ENCODE peak calls at places on chromosomes 4 and X, in six cellular contexts. One of them, this sample, is unnamed. For H3K4me1, the result is how much of the 10 kb centered on the place peaks cover.

GRCh38 chr4:27001398-27002164 is 140.9 kb downstream of the STIM2 start:
- DNase-seq in right atrium auricular region: no peak
- DNase-seq in CD4-positive, alpha-beta memory T cell: no peak
- DNase-seq in mammary epithelial cell: no peak
- DNase-seq in HCT116: no peak
- DNase-seq in SJSA1: no peak
- DNase-seq in this sample: no peak

GRCh38 chrX:149512225-149512885 is 7.2 kb upstream of the IDS start:
- DNase-seq in HCT116: no peak
- DNase-seq in CD4-positive, alpha-beta memory T cell: peak
- DNase-seq in SJSA1: peak
- DNase-seq in right atrium auricular region: peak
- DNase-seq in mammary epithelial cell: peak
- DNase-seq in this sample: peak

GRCh38 chrX:129939986-129940385 is 34.0 kb downstream of the UTP14A start:
- DNase-seq in SJSA1: no peak
- DNase-seq in right atrium auricular region: no peak
- DNase-seq in HCT116: no peak
- DNase-seq in mammary epithelial cell: no peak
- DNase-seq in CD4-positive, alpha-beta memory T cell: no peak
- DNase-seq in this sample: no peak

GRCh38 chr4:107094332-107094731 is 58.2 kb upstream of the DKK2 start:
- DNase-seq in CD4-positive, alpha-beta memory T cell: peak
- DNase-seq in right atrium auricular region: no peak
- DNase-seq in mammary epithelial cell: peak
- DNase-seq in SJSA1: peak
- DNase-seq in HCT116: peak
- DNase-seq in this sample: no peak

GRCh38 chr4:164753873-164754488 is at the start of gene SMIM31:
- DNase-seq in SJSA1: no peak
- DNase-seq in right atrium auricular region: no peak
- DNase-seq in mammary epithelial cell: no peak
- DNase-seq in CD4-positive, alpha-beta memory T cell: no peak
- DNase-seq in HCT116: no peak
- DNase-seq in this sample: no peak

GRCh38 chr4:36038521-36038920 is 205.8 kb downstream of the ARAP2 start:
- DNase-seq in SJSA1: no peak
- DNase-seq in HCT116: no peak
- DNase-seq in mammary epithelial cell: no peak
- DNase-seq in right atrium auricular region: no peak
- DNase-seq in CD4-positive, alpha-beta memory T cell: no peak
- DNase-seq in this sample: no peak

GRCh38 chr4:47837582-47838294 is at the start of gene CORIN:
- DNase-seq in mammary epithelial cell: no peak
- DNase-seq in HCT116: no peak
- DNase-seq in right atrium auricular region: no peak
- DNase-seq in SJSA1: no peak
- DNase-seq in CD4-positive, alpha-beta memory T cell: no peak
- DNase-seq in this sample: no peak

GRCh38 chrX:53356186-53356585 is 66.3 kb downstream of the SMC1A start:
- DNase-seq in HCT116: no peak
- DNase-seq in CD4-positive, alpha-beta memory T cell: peak
- DNase-seq in right atrium auricular region: no peak
- DNase-seq in SJSA1: no peak
- DNase-seq in mammary epithelial cell: peak
- DNase-seq in this sample: no peak

GRCh38 chrX:107025538-107025937 is 25.5 kb upstream of the MORC4 start:
- DNase-seq in right atrium auricular region: no peak
- DNase-seq in HCT116: peak
- DNase-seq in mammary epithelial cell: peak
- DNase-seq in SJSA1: peak
- DNase-seq in CD4-positive, alpha-beta memory T cell: peak
- DNase-seq in this sample: no peak

GRCh38 chr4:169275180-169275579 is 4.4 kb upstream of the SH3RF1 start:
- DNase-seq in HCT116: no peak
- DNase-seq in right atrium auricular region: no peak
- DNase-seq in SJSA1: no peak
- DNase-seq in mammary epithelial cell: no peak
- DNase-seq in CD4-positive, alpha-beta memory T cell: no peak
- DNase-seq in this sample: no peak

GRCh38 chrX:150219374-150220185 is 143.5 kb upstream of the MAMLD1 start:
- DNase-seq in right atrium auricular region: no peak
- DNase-seq in mammary epithelial cell: peak
- DNase-seq in CD4-positive, alpha-beta memory T cell: no peak
- DNase-seq in SJSA1: peak
- DNase-seq in HCT116: no peak
- DNase-seq in this sample: no peak

GRCh38 chr4:44760142-44760898 is 34.0 kb upstream of the GNPDA2 start:
- DNase-seq in right atrium auricular region: no peak
- DNase-seq in SJSA1: peak
- DNase-seq in mammary epithelial cell: peak
- DNase-seq in HCT116: peak
- DNase-seq in CD4-positive, alpha-beta memory T cell: peak
- DNase-seq in this sample: no peak

DNA sequence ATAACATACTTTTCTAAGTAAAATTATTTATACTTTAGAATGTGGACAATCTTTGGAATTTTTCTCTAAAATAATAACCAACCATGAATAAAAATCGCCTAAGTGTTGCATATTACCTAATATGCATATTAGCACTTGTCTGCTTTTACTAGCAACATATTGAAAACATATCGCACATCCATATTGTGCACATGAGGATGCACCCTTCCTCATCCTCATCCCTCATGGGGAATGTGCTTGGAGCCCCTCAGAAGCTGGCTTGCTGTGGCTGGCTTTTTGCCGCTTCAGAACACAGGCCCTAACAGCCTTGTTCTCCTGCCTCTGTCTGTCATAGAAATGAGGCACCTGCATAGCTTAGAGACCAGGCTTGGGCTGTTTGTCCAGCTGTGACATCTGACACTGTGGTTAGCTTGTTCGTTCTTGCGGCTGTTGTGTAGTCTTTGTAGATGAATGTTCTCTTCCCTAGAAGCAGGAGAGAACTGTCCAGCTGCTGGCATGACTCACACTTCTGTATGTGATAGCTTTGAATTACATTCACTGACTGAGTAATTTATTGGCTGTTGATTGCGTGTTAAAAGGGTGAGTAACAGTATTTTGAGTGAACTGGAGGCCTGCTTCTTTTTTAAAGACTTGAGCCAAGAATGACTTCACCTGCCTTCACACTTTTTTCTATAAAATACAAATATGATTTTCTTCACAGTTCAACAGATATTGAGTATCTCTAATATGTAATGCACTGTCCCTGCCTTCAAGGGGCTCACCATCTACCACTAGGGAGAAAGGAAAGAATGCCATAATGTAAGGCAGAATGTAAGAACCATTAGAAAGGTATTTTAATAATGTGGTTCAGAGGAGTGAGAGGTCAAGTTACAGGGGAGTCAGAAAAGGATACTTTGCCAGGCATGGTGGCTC is 81.9 kb downstream of the HMGB2 start:
- DNase-seq in SJSA1: peak
- DNase-seq in HCT116: peak
- DNase-seq in mammary epithelial cell: peak
- DNase-seq in CD4-positive, alpha-beta memory T cell: no peak
- DNase-seq in right atrium auricular region: peak
- DNase-seq in this sample: peak
- H3K27ac ChIP-seq in SJSA1: no peak
- H3K27ac ChIP-seq in HCT116: peak
- H3K27ac ChIP-seq in mammary epithelial cell: no peak
- H3K27ac ChIP-seq in CD4-positive, alpha-beta memory T cell: no peak
- H3K27ac ChIP-seq in right atrium auricular region: no peak
- H3K27ac ChIP-seq in this sample: no peak

GRCh38 chr4:42615131-42615776 is 41.7 kb downstream of the ATP8A1 start:
- DNase-seq in right atrium auricular region: no peak
- DNase-seq in CD4-positive, alpha-beta memory T cell: no peak
- DNase-seq in HCT116: no peak
- DNase-seq in SJSA1: no peak
- DNase-seq in mammary epithelial cell: no peak
- DNase-seq in this sample: no peak
- H3K4me1 ChIP-seq in right atrium auricular region: under half
- H3K4me1 ChIP-seq in CD4-positive, alpha-beta memory T cell: under half
- H3K4me1 ChIP-seq in HCT116: under half
- H3K4me1 ChIP-seq in SJSA1: under half
- H3K4me1 ChIP-seq in mammary epithelial cell: under half
- H3K4me1 ChIP-seq in this sample: under half

GRCh38 chr4:41932988-41933387 is 2.2 kb upstream of the TMEM33 start:
- DNase-seq in SJSA1: no peak
- DNase-seq in right atrium auricular region: no peak
- DNase-seq in CD4-positive, alpha-beta memory T cell: no peak
- DNase-seq in mammary epithelial cell: no peak
- DNase-seq in HCT116: no peak
- DNase-seq in this sample: no peak

GRCh38 chr4:41933997-41934812 is 1.0 kb upstream of the TMEM33 start:
- DNase-seq in CD4-positive, alpha-beta memory T cell: no peak
- DNase-seq in SJSA1: no peak
- DNase-seq in right atrium auricular region: no peak
- DNase-seq in mammary epithelial cell: no peak
- DNase-seq in HCT116: peak
- DNase-seq in this sample: no peak

GRCh38 chr4:41934813-41935651 is at the start of gene TMEM33:
- DNase-seq in SJSA1: peak
- DNase-seq in CD4-positive, alpha-beta memory T cell: peak
- DNase-seq in right atrium auricular region: peak
- DNase-seq in HCT116: peak
- DNase-seq in mammary epithelial cell: peak
- DNase-seq in this sample: peak

GRCh38 chr4:41927761-41928499 is 7.3 kb upstream of the TMEM33 start:
- DNase-seq in mammary epithelial cell: no peak
- DNase-seq in SJSA1: no peak
- DNase-seq in HCT116: no peak
- DNase-seq in CD4-positive, alpha-beta memory T cell: no peak
- DNase-seq in right atrium auricular region: no peak
- DNase-seq in this sample: no peak

GRCh38 chr4:41930139-41930831 is 4.9 kb upstream of the TMEM33 start:
- DNase-seq in mammary epithelial cell: no peak
- DNase-seq in CD4-positive, alpha-beta memory T cell: no peak
- DNase-seq in HCT116: no peak
- DNase-seq in right atrium auricular region: no peak
- DNase-seq in SJSA1: no peak
- DNase-seq in this sample: no peak
- H3K4me3 ChIP-seq in mammary epithelial cell: no peak
- H3K4me3 ChIP-seq in CD4-positive, alpha-beta memory T cell: no peak
- H3K4me3 ChIP-seq in HCT116: no peak
- H3K4me3 ChIP-seq in right atrium auricular region: no peak
- H3K4me3 ChIP-seq in SJSA1: no peak
- H3K4me3 ChIP-seq in this sample: no peak

DNA sequence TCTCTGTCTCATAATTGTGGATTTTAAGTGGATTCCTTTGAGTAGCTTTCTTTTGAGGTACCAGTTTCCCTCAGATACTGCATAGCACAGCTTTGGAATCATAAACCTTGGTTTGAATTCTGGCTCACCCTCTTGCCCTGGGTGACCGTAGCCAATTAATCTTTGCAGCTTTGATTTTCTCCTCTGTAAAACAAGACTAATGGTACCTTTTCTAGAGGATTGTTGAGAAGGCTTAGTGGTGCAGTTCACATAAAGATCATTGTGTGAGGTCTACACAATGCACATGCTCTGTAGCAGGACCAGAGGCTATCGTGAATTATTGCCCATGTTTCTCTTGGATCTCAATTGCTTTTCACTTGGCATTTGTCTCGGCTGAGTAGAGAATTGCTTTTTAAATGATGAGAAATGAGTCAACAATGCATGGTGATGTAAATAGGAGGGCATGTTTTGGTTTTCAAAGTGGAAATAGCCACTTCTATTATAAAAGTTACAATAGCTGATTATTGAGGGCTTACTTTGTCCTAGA is 47.9 kb downstream of the TMEM131L start:
- DNase-seq in SJSA1: peak
- DNase-seq in HCT116: peak
- DNase-seq in mammary epithelial cell: peak
- DNase-seq in right atrium auricular region: no peak
- DNase-seq in CD4-positive, alpha-beta memory T cell: no peak
- DNase-seq in this sample: no peak
- H3K27ac ChIP-seq in SJSA1: peak
- H3K27ac ChIP-seq in HCT116: peak
- H3K27ac ChIP-seq in mammary epithelial cell: peak
- H3K27ac ChIP-seq in right atrium auricular region: peak
- H3K27ac ChIP-seq in CD4-positive, alpha-beta memory T cell: no peak
- H3K27ac ChIP-seq in this sample: peak